ENCODE peak calls at places on chromosome X, in four cellular contexts. J, V, N and C are unnamed samples.

GRCh38 chrX:42832764-42833549 is 55.0 kb upstream of the PPP1R2C start:
- DNase-seq in J (no peak), V (no peak), N (peak), C (no peak)

GRCh38 chrX:4238916-4239315 is 525.5 kb upstream of the PRKX start:
- DNase-seq in J (no peak), V (no peak), N (no peak), C (no peak)

GRCh38 chrX:150094375-150094774 is 156.1 kb upstream of the EOLA2 start:
- DNase-seq in J (no peak), V (no peak), N (no peak), C (no peak)

GRCh38 chrX:107448625-107449468 is 605 bp upstream of the FRMPD3 start:
- DNase-seq in J (peak), V (no peak), N (no peak), C (no peak)

GRCh38 chrX:54920610-54921426 is at the start of gene TRO:
- DNase-seq in J (peak), V (no peak), N (no peak), C (no peak)

GRCh38 chrX:107734646-107735045 is 40.9 kb downstream of the TSC22D3 start:
- DNase-seq in J (no peak), V (no peak), N (peak), C (no peak)

GRCh38 chrX:56397636-56398035 is 165.5 kb downstream of the KLF8 start:
- DNase-seq in J (no peak), V (no peak), N (no peak), C (no peak)

GRCh38 chrX:39705299-39705698 is 392.5 kb downstream of the BCOR start:
- DNase-seq in J (no peak), V (peak), N (peak), C (peak)

GRCh38 chrX:113512700-113513395 is 672.2 kb upstream of the AMOT start:
- DNase-seq in J (no peak), V (no peak), N (peak), C (no peak)

GRCh38 chrX:38175140-38175539 is 45.5 kb downstream of the SRPX start:
- DNase-seq in J (peak), V (peak), N (peak), C (no peak)

GRCh38 chrX:56995271-56995994 is at the start of gene SPIN3:
- DNase-seq in J (peak), V (peak), N (peak), C (peak)

GRCh38 chrX:115177941-115178340 is 11.3 kb upstream of the RBMXL3 start:
- DNase-seq in J (no peak), V (no peak), N (no peak), C (no peak)

GRCh38 chrX:37380920-37381319 is 31.8 kb downstream of the PRRG1 start:
- DNase-seq in J (no peak), V (no peak), N (peak), C (no peak)

GRCh38 chrX:10513974-10514373 is 106.4 kb downstream of the MID1 start:
- DNase-seq in J (no peak), V (no peak), N (no peak), C (no peak)

GRCh38 chrX:111041018-111041462 is 55.0 kb upstream of the PAK3 start:
- DNase-seq in J (no peak), V (no peak), N (no peak), C (no peak)

GRCh38 chrX:42362219-42362618 is 415.7 kb downstream of the PPP1R2C start:
- DNase-seq in J (no peak), V (no peak), N (no peak), C (no peak)

GRCh38 chrX:65821721-65822496 is 154.5 kb downstream of the MSN start:
- DNase-seq in J (no peak), V (no peak), N (no peak), C (no peak)

GRCh38 chrX:21745756-21746155 is 12.2 kb downstream of the SMPX start:
- DNase-seq in J (peak), V (peak), N (peak), C (no peak)

GRCh38 chrX:48531359-48531954 is 8.1 kb upstream of the TBC1D25 start:
- DNase-seq in J (no peak), V (no peak), N (no peak), C (no peak)

GRCh38 chrX:12304261-12304660 is 166.0 kb downstream of the FRMPD4 start:
- DNase-seq in J (no peak), V (no peak), N (no peak), C (no peak)

GRCh38 chrX:54496517-54496852 is 451 bp upstream of the FGD1 start:
- DNase-seq in J (no peak), V (no peak), N (peak), C (no peak)

GRCh38 chrX:13759152-13759718 is 24.7 kb downstream of the OFD1 start:
- DNase-seq in J (no peak), V (no peak), N (no peak), C (no peak)

GRCh38 chrX:109839694-109840358 is 106.8 kb upstream of the ACSL4 start:
- DNase-seq in J (no peak), V (no peak), N (no peak), C (no peak)

GRCh38 chrX:13419276-13419675 is 99.4 kb upstream of the ATXN3L start:
- DNase-seq in J (no peak), V (no peak), N (no peak), C (no peak)

GRCh38 chrX:43349363-43349762 is 306.7 kb upstream of the MAOA start:
- DNase-seq in J (peak), V (peak), N (peak), C (no peak)

GRCh38 chrX:134173541-134174272 is 63.3 kb upstream of the CCDC160 start:
- DNase-seq in J (peak), V (no peak), N (no peak), C (no peak)

GRCh38 chrX:11143931-11144678 is 33.0 kb downstream of the HCCS start:
- DNase-seq in J (peak), V (peak), N (peak), C (no peak)

GRCh38 chrX:46965125-46965758 is 53.0 kb downstream of the JADE3 start:
- DNase-seq in J (no peak), V (no peak), N (peak), C (no peak)

GRCh38 chrX:149683966-149684730 is 27.7 kb upstream of the MAGEA11 start:
- DNase-seq in J (no peak), V (no peak), N (no peak), C (no peak)

GRCh38 chrX:6021316-6022091 is 207.2 kb downstream of the NLGN4X start:
- DNase-seq in J (peak), V (peak), N (no peak), C (no peak)

GRCh38 chrX:22666441-22666840 is 333.3 kb upstream of the DDX53 start:
- DNase-seq in J (peak), V (no peak), N (peak), C (no peak)

GRCh38 chrX:11558972-11559371 is 106.7 kb downstream of the ARHGAP6 start:
- DNase-seq in J (peak), V (peak), N (peak), C (no peak)

GRCh38 chrX:122219735-122220134 is 964.3 kb upstream of the GRIA3 start:
- DNase-seq in J (no peak), V (no peak), N (no peak), C (no peak)

GRCh38 chrX:20913760-20914159 is 460.5 kb upstream of the CNKSR2 start:
- DNase-seq in J (no peak), V (no peak), N (no peak), C (no peak)

GRCh38 chrX:69153060-69153730 is 12.1 kb downstream of the PJA1 start:
- DNase-seq in J (peak), V (no peak), N (no peak), C (no peak)

GRCh38 chrX:41734530-41734929 is 10.5 kb downstream of the GPR82 start:
- DNase-seq in J (peak), V (no peak), N (peak), C (no peak)

GRCh38 chrX:13086076-13086475 is 41.7 kb upstream of the FAM9C start:
- DNase-seq in J (no peak), V (no peak), N (no peak), C (no peak)

GRCh38 chrX:40698851-40699250 is 36.5 kb downstream of the MED14 start:
- DNase-seq in J (no peak), V (no peak), N (no peak), C (no peak)

GRCh38 chrX:39995457-39995856 is 102.3 kb downstream of the BCOR start:
- DNase-seq in J (no peak), V (no peak), N (no peak), C (no peak)

GRCh38 chrX:134469481-134469880 is 9.5 kb downstream of the HPRT1 start:
- DNase-seq in J (no peak), V (no peak), N (peak), C (no peak)

GRCh38 chrX:74925210-74926088 is at the start of gene NEXMIF:
- DNase-seq in J (peak), V (peak), N (no peak), C (no peak)
- TF ChIP-seq POLR2AphosphoS5 in J (no peak), V (no peak), N (no peak), C (no peak)

GRCh38 chrX:119688856-119689455 is 4.0 kb downstream of the SEPTIN6 start:
- DNase-seq in J (no peak), V (no peak), N (no peak), C (no peak)
- TF ChIP-seq POLR2AphosphoS5 in J (no peak), V (no peak), N (no peak), C (no peak)

GRCh38 chrX:34656842-34657780 is at the start of gene TMEM47:
- DNase-seq in J (peak), V (peak), N (peak), C (peak)
- TF ChIP-seq POLR2AphosphoS5 in J (no peak), V (no peak), N (peak), C (no peak)

GRCh38 chrX:102516314-102516936 is at the start of gene TMSB15A:
- DNase-seq in J (peak), V (peak), N (peak), C (peak)
- TF ChIP-seq POLR2AphosphoS5 in J (no peak), V (no peak), N (no peak), C (no peak)

GRCh38 chrX:131289527-131289926 is 421 bp upstream of the IGSF1 start:
- DNase-seq in J (no peak), V (no peak), N (no peak), C (no peak)
- TF ChIP-seq POLR2AphosphoS5 in J (no peak), V (no peak), N (no peak), C (no peak)

GRCh38 chrX:154365997-154366665 is 8.3 kb downstream of the FLNA start:
- DNase-seq in J (no peak), V (no peak), N (no peak), C (no peak)
- TF ChIP-seq POLR2AphosphoS5 in J (peak), V (peak), N (peak), C (no peak)